ENCODE peak calls at places on chromosomes 4 and X, in six cellular contexts. J is CD4-positive, alpha-beta T cell; U is NAMALWA; B is nephron progenitor cell; G is activated T-cell treated with anti-CD3 and anti-CD28 coated beads for 1 hour; A is HTR-8/SVneo. K is an unnamed sample.

GRCh38 chr4:54658321-54659093 is 750 bp downstream of the KIT start:
- DNase-seq in J (no peak), U (no peak), B (peak), G (no peak), A (no peak), K (no peak)

GRCh38 chr4:39565925-39566630 is 38.8 kb upstream of the UGDH start:
- DNase-seq in J (no peak), U (no peak), B (no peak), G (no peak), A (peak), K (peak)

GRCh38 chrX:15926622-15927021 is 72.0 kb upstream of the AP1S2 start:
- DNase-seq in J (no peak), U (no peak), B (no peak), G (no peak), A (no peak), K (no peak)

GRCh38 chr4:94636004-94636403 is 121.8 kb upstream of the BMPR1B start:
- DNase-seq in J (no peak), U (no peak), B (no peak), G (no peak), A (no peak), K (no peak)

GRCh38 chrX:134694935-134695334 is 36.7 kb upstream of the PLAC1 start:
- DNase-seq in J (no peak), U (no peak), B (no peak), G (no peak), A (no peak), K (no peak)

GRCh38 chr4:19213388-19213787 is 1038.3 kb upstream of the SLIT2 start:
- DNase-seq in J (no peak), U (no peak), B (no peak), G (no peak), A (no peak), K (no peak)

GRCh38 chrX:56233682-56234081 is 1.5 kb downstream of the KLF8 start:
- DNase-seq in J (no peak), U (no peak), B (peak), G (no peak), A (no peak), K (peak)

GRCh38 chrX:53262918-53263394 is 18.4 kb downstream of the IQSEC2 start:
- DNase-seq in J (no peak), U (no peak), B (no peak), G (no peak), A (peak), K (no peak)